ENCODE peak calls at places on chromosomes 11 and 22, in ten cellular contexts. Q is iPS DF 6.9, P is lower lobe of right lung, I is heart left ventricle, R is OCI-LY7, K is body of pancreas, E is colonic mucosa, N is adipocyte, Z is pancreas, M is Peyer's patch. S is an unnamed sample. For H3K9me3, the result is how much of the 10 kb centered on the place peaks cover.

GRCh38 chr11:73538381-73538872 is 59.5 kb downstream of the FAM168A start:
- DNase-seq in P (no peak), K (no peak), M (no peak), Q (peak), N (no peak), E (no peak), Z (no peak), I (no peak), R (peak), S (no peak)

GRCh38 chr22:32058656-32059280 is 15.7 kb downstream of the SLC5A1 start:
- DNase-seq in M (no peak), R (no peak), E (no peak), Z (no peak), K (no peak), P (no peak), I (no peak), Q (no peak), N (peak), S (no peak)

GRCh38 chr22:46023558-46023981 is 46.6 kb upstream of the WNT7B start:
- DNase-seq in Q (no peak), E (no peak), N (no peak), K (peak), R (no peak), M (peak), P (peak), Z (no peak), I (no peak), S (no peak)

GRCh38 chr11:102017029-102017428 is 30.2 kb upstream of the CFAP300 start:
- DNase-seq in I (no peak), Q (no peak), N (no peak), Z (no peak), P (no peak), M (no peak), E (no peak), R (no peak), K (no peak), S (no peak)

GRCh38 chr22:24424001-24424900 is 3.1 kb upstream of the ADORA2A start:
- DNase-seq in Q (no peak), P (peak), K (no peak), M (no peak), E (no peak), R (peak), I (peak), Z (no peak), N (peak), S (no peak)

GRCh38 chr11:69918938-69919650 is 99.9 kb upstream of the FGF3 start:
- DNase-seq in E (peak), N (peak), Z (peak), I (peak), K (peak), M (peak), P (peak), Q (peak), R (peak), S (peak)

GRCh38 chr11:96227244-96227643 is 115.8 kb downstream of the MAML2 start:
- DNase-seq in E (no peak), Z (no peak), Q (no peak), N (peak), M (no peak), P (no peak), R (no peak), I (no peak), K (no peak), S (no peak)

GRCh38 chr11:102912482-102912830 is 37.7 kb upstream of the MMP12 start:
- DNase-seq in Q (no peak), K (no peak), N (no peak), R (no peak), P (no peak), I (no peak), M (no peak), E (no peak), Z (no peak), S (no peak)

GRCh38 chr11:38593649-38594048 is 1995.6 kb upstream of the RAG2 start:
- DNase-seq in E (no peak), Z (no peak), M (no peak), Q (no peak), N (peak), K (no peak), R (no peak), I (no peak), P (no peak), S (no peak)

GRCh38 chr11:607971-608659 is 7.6 kb downstream of the IRF7 start:
- DNase-seq in K (no peak), Z (no peak), E (no peak), N (no peak), Q (no peak), I (no peak), R (no peak), P (no peak), M (peak), S (no peak)

GRCh38 chr22:46571642-46572250 is 34.3 kb upstream of the CELSR1 start:
- DNase-seq in R (no peak), P (peak), Q (no peak), Z (no peak), K (no peak), M (peak), N (no peak), I (no peak), E (no peak), S (no peak)

GRCh38 chr11:20497124-20497792 is 102.2 kb upstream of the SLC6A5 start:
- DNase-seq in E (no peak), I (no peak), Z (no peak), M (no peak), K (no peak), Q (no peak), R (no peak), N (no peak), P (no peak), S (no peak)

GRCh38 chr11:441418-442274 is at the start of gene ANO9:
- DNase-seq in I (no peak), Z (peak), K (peak), R (peak), M (peak), E (peak), P (peak), N (no peak), Q (no peak), S (peak)

GRCh38 chr11:122235615-122236014 is 119.6 kb upstream of the BLID start:
- DNase-seq in Q (no peak), P (no peak), Z (peak), E (no peak), I (peak), R (no peak), M (no peak), N (peak), K (peak), S (no peak)

GRCh38 chr22:48538291-48538820 is 1289.3 kb downstream of the BRD1 start:
- DNase-seq in M (no peak), Q (no peak), I (no peak), Z (no peak), K (no peak), E (no peak), R (no peak), P (no peak), N (no peak), S (no peak)
- H3K9me3 ChIP-seq in M (under half), Q (under half), I (under half), Z (under half), K (under half), E (under half), R (under half), P (under half), N (under half), S (under half)

GRCh38 chr11:50071584-50072225 is 39.0 kb downstream of the OR4C45 start:
- DNase-seq in Z (no peak), K (no peak), P (no peak), E (no peak), N (no peak), M (no peak), R (no peak), I (no peak), Q (no peak), S (no peak)

GRCh38 chr11:50075856-50076255 is 43.2 kb downstream of the OR4C45 start:
- DNase-seq in Z (no peak), Q (no peak), N (no peak), K (no peak), M (no peak), R (no peak), I (no peak), P (no peak), E (no peak), S (no peak)

GRCh38 chr11:50072226-50073112 is 39.8 kb downstream of the OR4C45 start:
- DNase-seq in I (no peak), P (no peak), N (no peak), E (no peak), M (peak), K (no peak), R (no peak), Q (no peak), Z (no peak), S (no peak)

GRCh38 chr11:50073113-50074105 is 40.7 kb downstream of the OR4C45 start:
- DNase-seq in E (no peak), M (no peak), I (no peak), Q (no peak), N (no peak), Z (no peak), K (no peak), P (no peak), R (no peak), S (no peak)

GRCh38 chr11:50074161-50074560 is 41.5 kb downstream of the OR4C45 start:
- DNase-seq in R (no peak), E (no peak), Q (no peak), I (no peak), P (no peak), M (no peak), K (no peak), Z (no peak), N (no peak), S (no peak)
- H3K9me3 ChIP-seq in R (under half), E (under half), Q (under half), I (under half), P (under half), M (under half), K (under half), Z (under half), N (under half), S (under half)

GRCh38 chr22:48609279-48609865 is 1218.3 kb downstream of the BRD1 start:
- DNase-seq in Z (no peak), I (no peak), R (no peak), K (no peak), E (no peak), P (no peak), Q (no peak), N (no peak), M (no peak), S (no peak)

GRCh38 chr22:48605856-48606255 is 1221.8 kb downstream of the BRD1 start:
- DNase-seq in E (no peak), Z (peak), K (peak), P (no peak), N (no peak), R (no peak), I (no peak), M (no peak), Q (no peak), S (no peak)

GRCh38 chr22:48605125-48605524 is 1222.5 kb downstream of the BRD1 start:
- DNase-seq in M (no peak), N (no peak), Q (no peak), I (no peak), R (no peak), Z (no peak), E (no peak), K (no peak), P (no peak), S (no peak)

GRCh38 chr22:48607901-48608650 is 1219.6 kb downstream of the BRD1 start:
- DNase-seq in P (no peak), I (no peak), Q (no peak), Z (no peak), M (no peak), K (no peak), R (no peak), N (no peak), E (no peak), S (no peak)

DNA sequence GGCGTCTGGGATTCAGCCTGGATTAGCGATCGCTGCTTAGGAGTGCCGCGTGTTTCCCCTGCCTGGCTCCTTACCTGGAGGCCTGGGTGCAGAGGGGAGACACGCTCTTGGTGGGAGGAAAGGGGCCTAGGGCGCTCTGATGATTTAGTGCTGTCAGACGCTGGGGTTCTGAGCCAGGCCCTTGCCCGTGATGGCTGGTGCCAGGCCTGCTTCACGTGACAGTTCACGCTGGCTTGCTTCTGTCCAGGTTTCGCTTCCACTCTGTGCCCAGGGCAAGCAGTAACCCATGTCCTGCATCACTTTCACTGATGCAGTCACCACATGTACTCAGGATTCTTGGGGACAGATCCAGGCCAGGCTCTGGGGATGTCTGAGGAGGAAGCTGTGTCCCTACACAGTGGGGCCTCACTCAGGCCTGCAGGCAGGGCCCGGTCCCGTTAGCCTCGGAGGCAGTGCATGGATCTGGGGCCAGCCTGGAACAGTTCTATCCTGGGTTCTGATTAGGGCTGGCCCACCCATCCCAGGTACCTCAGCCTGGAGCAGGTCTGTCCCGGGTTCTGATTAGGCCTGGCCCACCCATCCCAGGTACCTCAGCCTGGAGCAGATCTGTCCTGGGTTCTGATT is 1220.9 kb downstream of the BRD1 start:
- DNase-seq in I (no peak), E (no peak), Z (no peak), R (no peak), M (no peak), K (no peak), P (no peak), N (no peak), Q (no peak), S (no peak)
- H3K9me3 ChIP-seq in I (under half), E (under half), Z (under half), R (under half), M (under half), K (under half), P (under half), N (under half), Q (under half), S (under half)

DNA sequence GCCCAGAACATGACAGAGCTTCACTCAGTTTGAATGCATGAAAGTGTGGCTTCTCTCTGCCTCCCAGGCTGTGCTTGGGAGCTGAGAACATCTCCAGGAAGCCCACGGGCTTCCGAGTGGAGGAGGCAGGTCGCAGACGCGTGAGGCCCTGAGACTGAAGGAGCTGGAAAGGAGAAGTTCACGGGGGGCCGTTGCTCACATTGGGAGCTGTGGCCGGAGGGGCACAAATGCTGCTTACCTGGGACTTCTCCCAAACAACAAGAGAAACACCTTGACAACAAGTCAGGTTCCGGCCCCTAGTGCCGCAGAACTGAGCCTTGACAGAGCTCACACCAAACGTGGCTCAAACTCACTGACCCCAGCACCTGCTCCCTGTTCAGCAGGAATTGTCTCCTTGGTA is 207.0 kb downstream of the BRD1 start:
- DNase-seq in I (peak), P (peak), N (no peak), M (peak), Q (no peak), E (no peak), K (no peak), R (no peak), Z (no peak), S (no peak)
- H3K9me3 ChIP-seq in I (under half), P (under half), N (under half), M (under half), Q (under half), E (under half), K (under half), R (under half), Z (under half), S (under half)

GRCh38 chr22:49258107-49259010 is 569.3 kb downstream of the BRD1 start:
- DNase-seq in I (no peak), P (no peak), Q (no peak), M (peak), R (no peak), Z (no peak), E (no peak), N (no peak), K (no peak), S (no peak)
- H3K9me3 ChIP-seq in I (under half), P (under half), Q (under half), M (under half), R (under half), Z (under half), E (under half), N (under half), K (under half), S (under half)

GRCh38 chr11:28142724-28143123 is 34.5 kb downstream of the METTL15 start:
- DNase-seq in Q (no peak), E (no peak), P (no peak), Z (no peak), M (no peak), I (no peak), K (no peak), N (no peak), R (no peak), S (no peak)

GRCh38 chr11:28137832-28138231 is 29.6 kb downstream of the METTL15 start:
- DNase-seq in I (no peak), E (no peak), K (no peak), P (no peak), R (no peak), N (no peak), Z (no peak), M (no peak), Q (no peak), S (no peak)

GRCh38 chr11:28144808-28145207 is 36.6 kb downstream of the METTL15 start:
- DNase-seq in N (peak), M (no peak), R (peak), Q (no peak), Z (no peak), P (no peak), I (no peak), E (no peak), K (no peak), S (no peak)

GRCh38 chr11:28140689-28141455 is 32.7 kb downstream of the METTL15 start:
- DNase-seq in M (no peak), K (no peak), R (peak), N (no peak), Q (no peak), P (no peak), I (no peak), Z (no peak), E (no peak), S (no peak)

GRCh38 chr11:28139848-28140415 is 31.7 kb downstream of the METTL15 start:
- DNase-seq in I (no peak), N (no peak), Q (no peak), E (no peak), R (no peak), Z (no peak), K (no peak), M (no peak), P (no peak), S (no peak)
- H3K9me3 ChIP-seq in I (under half), N (under half), Q (under half), E (under half), R (under half), Z (under half), K (under half), M (under half), P (under half), S (under half)

S was measured in T-helper 17 cell.